ENCODE peak calls at places on chromosomes 7 and 10, in nine cellular contexts. W is hypothalamus; F is GM12864; I is LoVo; X is activated CD8-positive, alpha-beta memory T cell treated with anti-CD3 and anti-CD28 coated beads, Interleukin-2, amount 50 U/mL, for 48 hours; L is amygdala; D is AG04449; H is iris pigment epithelial cell; U is brain microvascular endothelial cell. V is an unnamed sample.

GRCh38 chr10:24240001-24240751 is 31.2 kb downstream of the KIAA1217 start:
- DNase-seq in W (no peak), F (no peak), I (no peak), X (no peak), L (no peak), D (no peak), H (no peak), U (no peak), V (peak; percentile 19)

GRCh38 chr7:55521543-55522267 is 50.6 kb downstream of the VOPP1 start:
- DNase-seq in W (no peak), F (no peak), I (no peak), X (peak; percentile 38), L (no peak), D (no peak), H (no peak), U (no peak), V (no peak)

GRCh38 chr7:131895541-131896173 is 339.2 kb upstream of the PODXL start:
- DNase-seq in W (no peak), F (no peak), I (no peak), X (no peak), L (no peak), D (peak; percentile 96), H (peak; percentile 73), U (peak; percentile 83), V (peak; percentile 48)

GRCh38 chr10:77422491-77423338 is 214.9 kb downstream of the KCNMA1 start:
- DNase-seq in W (no peak), F (no peak), I (no peak), X (no peak), L (no peak), D (no peak), H (no peak), U (peak; percentile 43), V (no peak)

GRCh38 chr10:77800320-77800719 is 126.2 kb downstream of the DLG5 start:
- DNase-seq in W (no peak), F (no peak), I (no peak), X (no peak), L (no peak), D (no peak), H (no peak), U (no peak), V (no peak)

GRCh38 chr7:121480566-121481335 is 84.6 kb upstream of the FAM3C start:
- DNase-seq in W (no peak), F (no peak), I (no peak), X (no peak), L (no peak), D (no peak), H (peak; percentile 44), U (no peak), V (no peak)

GRCh38 chr7:108200326-108200725 is 70.2 kb upstream of the LAMB4 start:
- DNase-seq in W (no peak), F (no peak), I (no peak), X (no peak), L (no peak), D (no peak), H (peak; percentile 17), U (no peak), V (no peak)

GRCh38 chr7:138008588-138009349 is 6.9 kb upstream of the CREB3L2 start:
- DNase-seq in W (no peak), F (no peak), I (peak; percentile 78), X (no peak), L (peak; percentile 44), D (no peak), H (peak; percentile 62), U (no peak), V (peak; percentile 82)

GRCh38 chr7:142389544-142389943 is 131.7 kb upstream of the PRSS58 start:
- DNase-seq in W (no peak), F (no peak), I (no peak), X (no peak), L (no peak), D (no peak), H (peak; percentile 18), U (no peak), V (peak; percentile 64)

GRCh38 chr10:124649209-124649608 is 95.0 kb downstream of the FAM53B start:
- DNase-seq in W (no peak), F (no peak), I (no peak), X (no peak), L (peak; percentile 76), D (no peak), H (no peak), U (no peak), V (no peak)

GRCh38 chr10:130487562-130487961 is 351.4 kb downstream of the GLRX3 start:
- DNase-seq in W (no peak), F (no peak), I (no peak), X (no peak), L (no peak), D (no peak), H (no peak), U (no peak), V (no peak)

GRCh38 chr10:89003344-89003743 is 12.7 kb downstream of the FAS start:
- DNase-seq in W (no peak), F (no peak), I (no peak), X (no peak), L (no peak), D (no peak), H (peak; percentile 37), U (no peak), V (no peak)

GRCh38 chr7:103524042-103524907 is 78.3 kb upstream of the SLC26A5 start:
- DNase-seq in W (no peak), F (peak; percentile 1), I (peak; percentile 37), X (no peak), L (no peak), D (peak; percentile 9), H (peak; percentile 56), U (peak; percentile 45), V (peak; percentile 28)

GRCh38 chr10:73205121-73205520 is 37.2 kb downstream of the FAM149B1 start:
- DNase-seq in W (no peak), F (no peak), I (no peak), X (no peak), L (no peak), D (no peak), H (no peak), U (no peak), V (no peak)

GRCh38 chr7:37310322-37311080 is 138.2 kb downstream of the ELMO1 start:
- DNase-seq in W (no peak), F (no peak), I (no peak), X (no peak), L (no peak), D (no peak), H (no peak), U (no peak), V (no peak)

GRCh38 chr7:32169236-32169635 is 99.0 kb upstream of the PDE1C start:
- DNase-seq in W (no peak), F (no peak), I (no peak), X (no peak), L (no peak), D (no peak), H (no peak), U (no peak), V (no peak)

GRCh38 chr10:97355571-97355975 is 21.0 kb upstream of the FRAT2 start:
- DNase-seq in W (no peak), F (no peak), I (no peak), X (no peak), L (peak; percentile 59), D (no peak), H (peak; percentile 15), U (no peak), V (peak; percentile 36)

GRCh38 chr7:52017802-52018679 is 701.4 kb upstream of the COBL start:
- DNase-seq in W (peak; percentile 2), F (no peak), I (peak; percentile 72), X (no peak), L (no peak), D (no peak), H (peak; percentile 0), U (no peak), V (peak; percentile 50)

GRCh38 chr10:69181433-69181832 is 1.4 kb downstream of the SUPV3L1 start:
- DNase-seq in W (no peak), F (no peak), I (no peak), X (no peak), L (no peak), D (no peak), H (no peak), U (no peak), V (no peak)

V was measured in hepatocyte.